ENCODE peak calls at places on chromosomes 12 and 14, in four cellular contexts. Y is heart right ventricle, V is mammary epithelial cell, B is pancreas. F is an unnamed sample.

GRCh38 chr12:123363743-123364531 is 710 bp downstream of the SBNO1 start:
- DNase-seq in V (peak; percentile 36), B (peak; percentile 59), Y (peak; percentile 19), F (peak; percentile 47)

GRCh38 chr12:72214163-72214562 is 58.0 kb upstream of the TRHDE start:
- DNase-seq in V (no peak), Y (no peak), B (no peak), F (no peak)

GRCh38 chr12:30926243-30927209 is at the start of gene TSPAN11:
- DNase-seq in V (no peak), B (no peak), Y (peak; percentile 36), F (peak; percentile 81)

GRCh38 chr14:32307881-32308582 is 21.1 kb upstream of the AKAP6 start:
- DNase-seq in Y (no peak), V (peak; percentile 65), B (no peak), F (no peak)

GRCh38 chr12:32284561-32284960 is 114.8 kb upstream of the FGD4 start:
- DNase-seq in V (no peak), B (no peak), Y (no peak), F (no peak)

GRCh38 chr12:93879476-93880376 is 202.6 kb downstream of the CRADD start:
- DNase-seq in Y (no peak), V (no peak), B (no peak), F (no peak)

GRCh38 chr12:70393787-70394519 is 27.9 kb downstream of the KCNMB4 start:
- DNase-seq in B (no peak), Y (no peak), V (peak; percentile 41), F (no peak)

GRCh38 chr12:120007272-120007671 is 18.2 kb downstream of the BICDL1 start:
- DNase-seq in V (no peak), Y (no peak), B (no peak), F (no peak)

GRCh38 chr14:102746568-102747438 is 30.4 kb upstream of the TRAF3 start:
- DNase-seq in Y (no peak), V (no peak), B (no peak), F (no peak)

DNA sequence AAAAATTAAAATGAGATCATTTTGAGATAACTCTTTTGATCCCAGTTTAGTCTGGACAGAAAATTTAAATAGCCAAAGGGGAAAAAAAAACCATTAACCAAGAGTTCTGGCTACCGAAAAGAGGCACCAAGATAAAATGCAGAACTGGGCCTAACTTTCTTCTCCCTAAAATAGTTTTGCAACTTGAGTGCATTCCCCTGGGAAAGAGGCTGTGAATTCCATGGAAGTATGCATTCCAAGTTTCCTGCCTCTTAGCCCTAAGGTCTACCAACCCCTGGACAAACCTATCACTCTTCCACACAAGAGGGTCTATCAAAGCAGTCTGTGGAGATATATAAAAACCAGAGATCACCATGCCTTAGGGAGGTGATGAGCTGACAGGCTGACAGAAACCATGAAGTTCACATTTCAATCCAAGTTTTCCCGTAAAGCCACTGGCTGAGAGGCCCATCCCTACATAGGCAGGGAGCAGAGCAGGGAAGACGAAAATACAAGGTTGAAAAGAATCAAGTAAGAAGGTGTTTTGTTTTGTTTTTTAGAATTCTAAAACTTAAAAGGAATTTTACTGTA is 33.8 kb downstream of the DCP1B start:
- DNase-seq in Y (peak; percentile 40), B (no peak), V (no peak), F (no peak)
- H3K4me3 ChIP-seq in Y (peak overlapping the region; percentile 35), B (no peak overlapping the region), V (no peak overlapping the region), F (no peak overlapping the region)

GRCh38 chr12:69052613-69053408 is 119.8 kb upstream of the CPM start:
- DNase-seq in B (no peak), Y (no peak), V (peak; percentile 80), F (no peak)
- H3K27ac ChIP-seq in B (peak overlapping the region; percentile 1), Y (no peak overlapping the region), V (peak overlapping the region; percentile 26), F (no peak overlapping the region)

DNA sequence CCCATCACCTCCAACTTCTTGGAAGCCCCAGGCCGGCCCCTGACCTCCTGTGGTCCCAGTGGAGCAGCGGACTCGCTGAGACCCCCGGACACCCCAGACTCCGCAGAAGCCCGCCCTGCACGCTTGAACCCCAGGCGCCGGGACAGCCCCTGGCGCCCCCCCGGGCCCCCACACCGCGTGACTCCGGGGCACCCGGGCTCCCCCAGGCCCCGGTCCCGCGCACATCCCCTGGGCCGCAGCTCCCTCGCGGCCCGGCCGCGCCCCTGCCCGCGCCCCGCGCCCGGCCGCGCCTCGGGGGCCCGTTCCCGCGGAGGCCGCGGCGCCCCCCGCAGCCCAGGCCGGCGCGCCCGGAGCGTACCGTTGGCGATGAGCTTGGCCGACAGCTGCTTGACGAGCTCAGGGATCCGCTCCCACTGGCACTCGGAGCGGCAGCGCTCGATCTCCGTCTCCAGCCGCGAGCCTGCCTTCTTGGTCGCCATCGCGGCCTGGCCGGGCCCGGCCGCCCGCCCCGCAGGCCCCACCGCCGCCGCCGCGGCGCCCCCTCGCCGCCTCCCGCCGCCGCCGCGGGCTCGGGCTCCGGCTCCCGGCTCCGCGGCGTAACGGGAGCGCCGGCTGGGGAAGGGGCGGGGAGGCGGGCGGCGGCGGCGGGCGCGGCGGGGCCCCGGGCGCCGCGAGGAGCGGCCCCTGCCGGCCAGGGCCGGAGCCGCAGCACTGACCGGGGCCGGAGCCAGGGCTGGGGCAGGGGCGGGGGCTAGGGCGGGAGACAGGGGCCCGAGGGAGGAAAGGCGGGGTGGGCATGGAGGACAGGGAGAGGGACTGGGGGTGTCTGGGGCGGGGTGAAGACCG is at the start of gene TTC7B:
- DNase-seq in V (peak; percentile 5), B (peak; percentile 65), Y (no peak), F (no peak)
- TF ChIP-seq CTCF in V (no peak), B (no peak), Y (peak; percentile 5), F (no peak)

DNA sequence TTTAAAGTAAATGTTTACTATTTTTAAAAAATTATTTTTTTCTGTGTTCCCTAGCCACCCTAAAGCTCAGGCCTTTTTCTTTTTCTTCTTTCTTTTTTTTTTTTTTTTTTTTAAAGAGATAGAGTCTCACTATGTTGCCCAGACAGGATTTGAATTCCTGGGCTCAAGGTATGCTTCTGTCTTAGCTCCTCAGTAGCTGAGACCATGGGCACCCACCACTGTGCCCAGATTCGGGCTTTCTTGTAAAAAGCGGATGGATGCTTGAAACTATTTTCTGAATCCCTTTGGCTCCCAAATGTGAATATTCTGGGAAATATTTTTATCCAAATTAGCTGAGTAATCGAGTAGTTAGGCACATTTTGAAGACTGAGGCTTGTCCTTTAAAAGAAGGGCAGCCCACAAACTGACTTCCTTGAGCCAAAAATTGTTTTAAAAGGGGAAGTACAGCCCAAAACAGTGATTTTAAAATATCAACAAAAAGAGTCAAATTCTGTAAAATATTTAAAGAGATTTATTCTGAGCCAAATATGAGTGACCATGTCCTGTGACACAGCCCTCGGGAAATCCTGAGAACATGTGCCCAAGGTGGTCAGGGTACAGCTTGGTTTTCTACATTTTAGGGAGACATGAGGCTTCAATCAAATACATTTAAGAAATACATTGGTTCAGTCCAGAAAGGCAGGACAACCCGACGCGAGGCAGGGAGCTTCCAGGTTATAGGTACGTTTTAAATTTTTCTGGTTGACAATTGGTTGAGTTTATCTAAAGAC is 28.8 kb upstream of the HIGD1C start:
- DNase-seq in V (no peak), Y (no peak), B (no peak), F (no peak)
- H3K4me3 ChIP-seq in V (peak overlapping the region; percentile 39), Y (peak overlapping the region; percentile 72), B (peak overlapping the region; percentile 69), F (peak overlapping the region; percentile 78)

F was measured in left lung.